ENCODE peak calls at places on chromosome 16, in nine cellular contexts. J is heart right ventricle; R is CD4-positive, alpha-beta T cell; N is CD8-positive, alpha-beta T cell; W is HCT116; S is esophagus squamous epithelium; H is foreskin fibroblast; U is stomach; G is endothelial cell. L is an unnamed sample.

GRCh38 chr16:20969386-20969785 is 68.8 kb downstream of the LYRM1 start:
- DNase-seq in W (no peak), H (no peak), R (no peak), S (no peak), N (no peak), U (no peak), G (no peak), J (no peak), L (no peak)

GRCh38 chr16:3134338-3135119 is at the start of gene ZNF213:
- DNase-seq in U (peak), G (peak), R (peak), N (peak), W (peak), J (peak), H (peak), S (peak), L (peak)

GRCh38 chr16:77564791-77565390 is 130.1 kb upstream of the ADAMTS18 start:
- DNase-seq in S (no peak), U (no peak), H (no peak), N (no peak), G (no peak), J (no peak), R (no peak), W (no peak), L (no peak)

GRCh38 chr16:19400709-19401108 is 17.0 kb upstream of the TMC5 start:
- DNase-seq in H (no peak), S (no peak), J (no peak), U (no peak), G (no peak), N (no peak), R (no peak), W (no peak), L (no peak)

GRCh38 chr16:73713817-73714495 is 582.7 kb upstream of the PSMD7 start:
- DNase-seq in R (no peak), S (no peak), J (peak), U (no peak), N (no peak), G (peak), W (peak), H (no peak), L (peak)

GRCh38 chr16:30533146-30533522 is 1.5 kb downstream of the ZNF747 start:
- DNase-seq in J (no peak), S (no peak), R (no peak), U (peak), W (no peak), H (no peak), N (no peak), G (no peak), L (no peak)

GRCh38 chr16:593406-593805 is 3.5 kb downstream of the RAB40C start:
- DNase-seq in R (no peak), S (no peak), U (peak), H (no peak), N (no peak), W (no peak), G (no peak), J (no peak), L (no peak)

GRCh38 chr16:55464375-55464774 is 14.6 kb upstream of the MMP2 start:
- DNase-seq in U (no peak), S (no peak), W (no peak), N (no peak), J (no peak), R (no peak), H (no peak), G (no peak), L (no peak)

GRCh38 chr16:82621796-82622195 is 5.0 kb upstream of the CDH13 start:
- DNase-seq in S (no peak), H (no peak), W (no peak), U (no peak), N (no peak), J (no peak), R (no peak), G (no peak), L (no peak)

GRCh38 chr16:74726736-74727135 is 26.1 kb upstream of the MLKL start:
- DNase-seq in U (no peak), W (no peak), N (no peak), H (no peak), J (no peak), S (no peak), R (no peak), G (no peak), L (peak)

GRCh38 chr16:83273504-83274173 is 534.1 kb upstream of the HSBP1 start:
- DNase-seq in N (no peak), U (no peak), H (no peak), R (no peak), G (no peak), W (no peak), S (no peak), J (no peak), L (no peak)

GRCh38 chr16:51374346-51374745 is 223.3 kb upstream of the SALL1 start:
- DNase-seq in G (no peak), N (no peak), J (no peak), U (no peak), W (no peak), H (peak), S (no peak), R (no peak), L (no peak)

GRCh38 chr16:17474572-17474971 is 3.8 kb upstream of the XYLT1 start:
- DNase-seq in N (no peak), H (no peak), J (no peak), R (no peak), S (no peak), W (no peak), U (no peak), G (no peak), L (no peak)

GRCh38 chr16:70736454-70737376 is 50.9 kb upstream of the MTSS2 start:
- DNase-seq in U (no peak), J (no peak), W (no peak), G (no peak), N (peak), H (no peak), S (no peak), R (peak), L (no peak)

GRCh38 chr16:58102665-58103427 is 26.3 kb downstream of the CFAP20 start:
- DNase-seq in N (no peak), J (peak), G (no peak), W (no peak), H (no peak), R (no peak), U (no peak), S (no peak), L (no peak)

GRCh38 chr16:57186630-57187507 is 740 bp downstream of the RSPRY1 start:
- DNase-seq in R (no peak), J (no peak), U (no peak), H (no peak), G (peak), N (no peak), W (no peak), S (no peak), L (peak)

GRCh38 chr16:58284488-58284887 is 10.3 kb downstream of the PRSS54 start:
- DNase-seq in J (no peak), R (no peak), S (no peak), N (no peak), H (no peak), U (no peak), G (no peak), W (no peak), L (no peak)

GRCh38 chr16:83967091-83967490 is 953 bp upstream of the NECAB2 start:
- DNase-seq in J (no peak), G (no peak), W (no peak), N (no peak), H (no peak), S (no peak), R (no peak), U (no peak), L (no peak)

GRCh38 chr16:28087675-28088285 is 24.3 kb upstream of the GSG1L start:
- DNase-seq in S (no peak), R (no peak), G (no peak), W (no peak), N (no peak), H (no peak), J (no peak), U (no peak), L (no peak)

GRCh38 chr16:57668259-57668563 is at the start of gene ADGRG3:
- DNase-seq in S (no peak), H (no peak), G (no peak), W (no peak), J (no peak), U (no peak), N (no peak), R (no peak), L (no peak)

GRCh38 chr16:78519896-78520295 is 420.4 kb downstream of the WWOX start:
- DNase-seq in R (no peak), G (no peak), J (no peak), W (no peak), H (no peak), S (no peak), U (no peak), N (no peak), L (no peak)

GRCh38 chr16:68696514-68696913 is 40.6 kb upstream of the CDH1 start:
- DNase-seq in U (no peak), G (no peak), N (no peak), R (no peak), J (no peak), S (no peak), H (no peak), W (no peak), L (no peak)

GRCh38 chr16:15949210-15950166 is at the start of gene ABCC1:
- DNase-seq in S (no peak), J (peak), N (peak), R (peak), H (peak), W (no peak), G (peak), U (peak), L (peak)

GRCh38 chr16:51143166-51143565 is 7.9 kb downstream of the SALL1 start:
- DNase-seq in R (no peak), U (no peak), G (no peak), H (no peak), N (no peak), W (no peak), S (no peak), J (no peak), L (no peak)

GRCh38 chr16:23134274-23134673 is 15.0 kb downstream of the USP31 start:
- DNase-seq in J (peak), R (no peak), N (no peak), S (no peak), W (no peak), U (no peak), H (no peak), G (no peak), L (no peak)

GRCh38 chr16:17511340-17511739 is 40.6 kb upstream of the XYLT1 start:
- DNase-seq in H (peak), W (no peak), N (no peak), G (no peak), R (no peak), S (no peak), U (no peak), J (no peak), L (no peak)

GRCh38 chr16:424033-424622 is 1.3 kb upstream of the RAB11FIP3 start:
- DNase-seq in U (peak), R (no peak), J (no peak), H (peak), N (no peak), G (no peak), S (no peak), W (no peak), L (no peak)

GRCh38 chr16:1825864-1826690 is 548 bp downstream of the HAGH start:
- DNase-seq in J (no peak), H (peak), N (peak), W (no peak), R (peak), S (no peak), U (peak), G (peak), L (peak)

GRCh38 chr16:17509194-17509593 is 38.4 kb upstream of the XYLT1 start:
- DNase-seq in U (no peak), G (no peak), W (no peak), R (no peak), J (no peak), N (no peak), H (no peak), S (no peak), L (no peak)

GRCh38 chr16:678858-679807 is 1.1 kb upstream of the STUB1 start:
- DNase-seq in N (peak), S (no peak), R (no peak), H (no peak), W (no peak), G (peak), J (peak), U (peak), L (peak)

GRCh38 chr16:77223184-77223583 is 24.0 kb downstream of the SYCE1L start:
- DNase-seq in G (peak), J (no peak), H (no peak), S (no peak), N (no peak), R (no peak), W (no peak), U (no peak), L (no peak)

GRCh38 chr16:31135535-31136286 is at the start of gene PRSS8:
- DNase-seq in J (no peak), G (no peak), W (peak), U (peak), H (no peak), R (no peak), S (no peak), N (no peak), L (peak)

GRCh38 chr16:23836078-23836403 is 258 bp downstream of the PRKCB start:
- DNase-seq in N (peak), H (no peak), G (no peak), W (no peak), R (no peak), U (no peak), S (no peak), J (no peak), L (no peak)

GRCh38 chr16:80437707-80438106 is 103.1 kb upstream of the DYNLRB2 start:
- DNase-seq in G (peak), W (no peak), N (no peak), J (no peak), H (no peak), S (no peak), U (no peak), R (no peak), L (peak)

GRCh38 chr16:52114414-52114813 is 432.5 kb downstream of the TOX3 start:
- DNase-seq in U (no peak), S (no peak), G (no peak), R (no peak), N (no peak), H (no peak), J (no peak), W (no peak), L (no peak)

GRCh38 chr16:88697831-88698693 is 8.1 kb downstream of the RNF166 start:
- DNase-seq in U (no peak), H (no peak), R (no peak), J (no peak), G (no peak), N (no peak), S (no peak), W (no peak), L (no peak)
- TF ChIP-seq CTCF in U (no peak), H (peak), R (peak), J (peak), G (peak), N (no peak), S (no peak), W (peak), L (peak)

DNA sequence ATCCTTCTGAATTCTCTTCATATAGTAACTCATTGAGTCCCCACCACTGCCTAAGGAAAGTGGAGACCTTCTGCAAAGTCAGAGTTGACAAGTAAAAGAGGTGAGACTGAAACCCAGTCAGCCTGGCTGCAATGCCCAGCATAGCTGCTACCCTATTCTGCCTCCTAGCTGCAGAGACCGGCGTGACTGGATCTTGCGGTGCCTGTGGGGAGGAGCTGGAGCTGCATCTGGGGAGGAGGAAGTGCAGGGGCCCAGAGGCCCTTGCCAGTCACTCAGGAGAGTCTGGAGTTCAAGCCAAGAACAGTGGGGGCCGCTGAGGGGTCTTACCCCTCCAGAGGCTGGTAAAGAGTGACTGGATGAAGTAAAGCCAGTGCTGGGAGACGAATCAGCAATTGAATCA is 35.0 kb upstream of the ZNF423 start:
- DNase-seq in U (no peak), H (no peak), W (no peak), N (no peak), G (peak), J (no peak), S (no peak), R (peak), L (peak)
- TF ChIP-seq CTCF in U (no peak), H (no peak), W (peak), N (no peak), G (peak), J (peak), S (no peak), R (no peak), L (peak)

DNA sequence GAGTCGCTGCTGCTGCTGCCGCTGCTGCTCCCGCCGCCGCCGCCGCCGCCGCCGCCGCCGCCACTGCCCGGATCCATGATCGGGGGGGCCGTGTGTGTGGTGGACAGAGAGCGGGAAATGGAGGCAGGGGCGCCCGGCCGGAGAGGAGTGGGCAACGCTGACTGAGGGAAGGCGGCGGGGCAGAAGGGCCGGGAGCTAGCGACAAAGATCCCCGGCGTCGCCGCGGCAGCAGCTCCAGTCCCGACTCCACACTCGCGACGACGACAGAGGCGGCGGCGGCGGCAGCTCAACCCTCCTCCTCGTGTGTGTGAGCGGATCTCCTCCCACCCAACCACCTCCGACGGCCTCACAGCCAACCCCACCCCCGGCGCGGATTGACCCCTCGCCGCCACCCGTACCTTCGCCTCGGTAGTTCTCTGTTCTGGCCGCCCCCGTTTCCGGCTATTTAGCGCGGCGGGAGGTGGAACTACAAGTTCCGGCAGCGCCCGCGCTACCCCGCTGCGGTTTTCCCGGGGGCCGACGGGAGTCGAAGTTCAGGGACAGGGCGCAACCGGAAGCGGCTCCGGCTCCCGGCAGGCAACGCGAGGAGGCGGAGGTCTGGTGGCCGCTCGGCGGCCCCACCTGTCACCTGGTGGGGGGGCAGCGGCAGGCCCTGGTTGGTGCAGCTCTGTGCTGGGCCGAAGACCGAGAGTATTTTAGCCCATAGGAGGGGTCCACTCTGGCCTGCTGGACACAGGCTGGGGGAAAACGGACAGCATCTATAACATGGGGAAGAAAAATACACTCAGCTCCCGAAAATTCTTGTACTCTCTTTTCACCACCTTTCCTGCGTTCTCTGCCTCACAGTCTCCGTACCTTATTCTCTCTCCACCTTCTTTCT is at the start of gene GSPT1:
- DNase-seq in W (peak), J (peak), R (peak), G (peak), H (peak), S (peak), N (peak), U (peak), L (peak)
- TF ChIP-seq CTCF in W (peak), J (peak), R (no peak), G (peak), H (no peak), S (peak), N (no peak), U (no peak), L (no peak)

GRCh38 chr16:81537721-81538561 is 93.3 kb downstream of the CMIP start:
- DNase-seq in G (no peak), S (no peak), J (no peak), H (no peak), R (no peak), N (no peak), U (no peak), W (no peak), L (no peak)
- TF ChIP-seq CTCF in G (no peak), S (no peak), J (no peak), H (no peak), R (no peak), N (no peak), U (no peak), W (no peak), L (no peak)

GRCh38 chr16:54421220-54421619 is 134.6 kb upstream of the IRX3 start:
- DNase-seq in N (no peak), G (no peak), H (no peak), J (no peak), W (no peak), U (no peak), R (no peak), S (no peak), L (no peak)
- TF ChIP-seq CTCF in N (no peak), G (no peak), H (no peak), J (no peak), W (no peak), U (no peak), R (no peak), S (no peak), L (no peak)

DNA sequence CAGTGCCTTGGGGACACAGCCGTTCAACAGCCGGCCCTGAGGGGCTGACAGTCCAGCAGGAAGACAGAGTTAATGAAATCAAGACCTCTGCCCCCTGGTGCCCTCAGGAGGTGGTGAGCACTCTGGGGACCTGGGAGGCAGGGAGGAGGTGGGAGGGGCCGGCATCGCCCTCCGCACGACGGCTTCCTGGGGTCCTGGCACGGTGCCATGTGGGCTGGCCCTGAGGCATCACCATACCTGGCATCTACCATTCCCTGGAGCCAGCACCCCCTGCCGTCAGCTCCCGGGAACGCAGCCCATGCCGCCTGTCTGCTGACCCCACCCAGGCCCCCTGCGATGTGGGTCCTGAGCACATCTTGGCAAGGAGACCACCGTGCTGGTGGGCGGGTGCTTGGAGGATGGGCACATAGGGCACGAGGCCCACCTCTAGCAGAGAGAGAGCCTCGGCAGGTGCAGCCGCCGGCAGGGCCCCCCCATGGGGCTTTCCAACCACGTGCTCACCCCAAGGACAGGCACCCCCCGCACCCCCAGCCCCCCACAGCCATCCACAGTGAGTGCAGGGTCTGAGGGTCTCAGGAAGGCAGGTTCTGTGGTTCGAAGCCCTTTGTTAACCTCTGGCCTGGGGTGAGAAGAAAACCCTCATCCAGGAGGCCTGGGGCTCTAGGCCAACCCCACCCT is 52.5 kb downstream of the ZFPM1 start:
- DNase-seq in S (no peak), G (peak), W (peak), J (peak), H (no peak), R (peak), U (peak), N (peak), L (peak)
- TF ChIP-seq CTCF in S (peak), G (peak), W (peak), J (peak), H (peak), R (peak), U (peak), N (peak), L (peak)